ENCODE peak calls at places on chromosomes 1 and 21, in four cellular contexts. G, K, X and P are unnamed samples.

GRCh38 chr1:45044916-45045315 is 32.9 kb downstream of the UROD start:
- DNase-seq in X (no peak), G (no peak), K (no peak), P (no peak)

GRCh38 chr1:54229281-54229891 is 29.4 kb downstream of the MRPL37 start:
- DNase-seq in G (no peak), K (peak), X (no peak), P (no peak)

GRCh38 chr21:43300496-43301423 is 126.2 kb downstream of the SIK1 start:
- DNase-seq in X (no peak), G (no peak), K (no peak), P (no peak)

GRCh38 chr1:78658901-78659300 is 9.3 kb downstream of the IFI44 start:
- DNase-seq in K (no peak), X (no peak), G (no peak), P (no peak)

GRCh38 chr21:39022901-39023693 is 160.2 kb downstream of the PSMG1 start:
- DNase-seq in G (no peak), K (peak), X (no peak), P (no peak)

GRCh38 chr1:165539306-165539705 is 4.5 kb upstream of the LRRC52 start:
- DNase-seq in K (no peak), X (no peak), G (no peak), P (no peak)

GRCh38 chr21:23853796-23854379 is 1753.4 kb downstream of the MRPL39 start:
- DNase-seq in X (no peak), K (peak), G (no peak), P (peak)

GRCh38 chr1:196385109-196385508 is 223.1 kb downstream of the KCNT2 start:
- DNase-seq in G (no peak), K (no peak), X (no peak), P (no peak)

GRCh38 chr1:185960377-185961151 is 226.4 kb downstream of the HMCN1 start:
- DNase-seq in X (no peak), G (no peak), K (no peak), P (no peak)

GRCh38 chr1:54361342-54361741 is 44.9 kb downstream of the SSBP3 start:
- DNase-seq in K (peak), X (no peak), G (no peak), P (no peak)

GRCh38 chr1:19443321-19443720 is 42.0 kb downstream of the CAPZB start:
- DNase-seq in G (no peak), K (no peak), X (no peak), P (no peak)

GRCh38 chr1:19438552-19439196 is 46.7 kb downstream of the CAPZB start:
- DNase-seq in K (no peak), X (no peak), G (no peak), P (no peak)

GRCh38 chr1:19439464-19440171 is 45.7 kb downstream of the CAPZB start:
- DNase-seq in K (peak), G (no peak), X (no peak), P (no peak)

GRCh38 chr1:19442150-19443096 is 42.9 kb downstream of the CAPZB start:
- DNase-seq in K (no peak), X (no peak), G (no peak), P (no peak)

GRCh38 chr1:19441048-19441447 is 44.3 kb downstream of the CAPZB start:
- DNase-seq in G (no peak), K (no peak), X (no peak), P (no peak)
- TF ChIP-seq POLR2AphosphoS5 in G (no peak), K (no peak), X (no peak), P (no peak)

DNA sequence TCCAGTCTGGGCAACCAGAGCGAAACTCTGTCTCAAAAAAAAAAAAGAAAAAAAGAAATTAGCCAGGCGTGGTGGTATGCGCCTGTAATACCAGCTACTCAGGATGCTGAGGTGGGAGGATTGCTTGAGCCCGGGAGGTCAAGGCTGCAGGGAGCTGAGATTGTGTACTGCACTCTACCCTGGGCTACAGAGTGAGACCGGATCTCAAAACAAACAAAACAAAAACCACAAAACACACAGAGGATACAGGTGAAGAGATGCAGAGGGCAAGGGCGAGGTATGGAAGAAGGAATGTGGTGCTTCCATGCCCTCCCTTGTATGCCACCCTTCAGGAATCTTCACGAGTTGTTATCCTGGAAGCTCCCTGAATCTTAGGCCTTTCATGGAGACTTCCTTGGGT is 68.5 kb downstream of the NDUFS5 start:
- DNase-seq in G (no peak), X (no peak), K (no peak), P (no peak)
- TF ChIP-seq SPI1 in G (no peak), X (no peak), K (no peak), P (no peak)

DNA sequence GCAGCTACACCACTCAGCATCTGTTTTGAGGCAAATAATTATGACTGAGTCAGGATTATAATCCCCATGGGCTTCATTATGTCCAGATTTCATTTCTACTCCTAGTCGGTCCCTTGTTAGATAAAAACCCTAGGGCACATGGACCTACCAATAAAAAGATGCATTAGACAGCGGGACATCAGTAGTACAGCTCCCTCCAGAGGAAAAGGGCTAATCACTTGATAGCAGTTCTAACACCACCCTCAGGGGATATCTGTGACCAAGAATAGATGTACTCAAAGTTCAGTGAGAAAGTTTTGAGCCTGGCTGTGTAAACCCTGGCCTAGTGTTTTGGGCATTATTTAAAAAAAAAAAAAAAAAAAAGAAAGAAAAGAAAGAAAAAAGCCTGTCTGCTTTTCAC is 10.0 kb downstream of the GJA8 start:
- DNase-seq in X (no peak), K (no peak), G (no peak), P (no peak)
- TF ChIP-seq POLR2AphosphoS5 in X (no peak), K (no peak), G (no peak), P (no peak)

GRCh38 chr21:15289896-15290841 is 225.4 kb upstream of the NRIP1 start:
- DNase-seq in G (no peak), X (no peak), K (peak), P (no peak)

GRCh38 chr21:15293251-15293650 is 228.5 kb upstream of the NRIP1 start:
- DNase-seq in K (peak), X (no peak), G (no peak), P (no peak)

GRCh38 chr21:15289246-15289645 is 224.4 kb upstream of the NRIP1 start:
- DNase-seq in G (no peak), K (no peak), X (no peak), P (no peak)

GRCh38 chr21:15295875-15296274 is 231.1 kb upstream of the NRIP1 start:
- DNase-seq in G (no peak), X (no peak), K (no peak), P (no peak)

GRCh38 chr21:15291621-15292266 is 226.9 kb upstream of the NRIP1 start:
- DNase-seq in X (no peak), G (no peak), K (no peak), P (no peak)
- TF ChIP-seq SPI1 in X (no peak), G (no peak), K (no peak), P (no peak)

GRCh38 chr21:10639123-10639522 is 117.7 kb downstream of the TPTE start:
- DNase-seq in X (no peak), G (no peak), K (no peak), P (no peak)
- TF ChIP-seq POLR2AphosphoS5 in X (no peak), G (no peak), K (no peak), P (no peak)

DNA sequence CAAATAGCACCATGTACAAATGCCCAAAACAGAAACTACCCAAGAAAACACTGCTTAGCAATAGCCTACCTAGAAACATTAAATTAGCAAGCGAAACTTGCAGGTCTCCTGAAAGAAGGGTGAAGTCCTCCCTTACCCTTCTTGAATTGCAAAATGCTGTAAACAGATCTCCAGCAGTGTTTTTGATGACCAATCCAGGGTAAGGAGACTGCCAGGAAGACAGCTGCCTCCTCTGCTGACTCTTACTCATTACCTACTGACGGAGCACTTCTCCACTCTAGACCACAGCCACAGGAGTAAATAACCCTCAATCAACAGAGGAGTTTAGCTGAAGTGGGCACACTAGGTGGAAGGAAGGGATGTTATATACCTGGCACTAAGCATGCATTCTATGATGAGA is 32.2 kb upstream of the GADD45A start:
- DNase-seq in X (no peak), K (peak), G (no peak), P (no peak)
- TF ChIP-seq SPI1 in X (no peak), K (no peak), G (no peak), P (no peak)

GRCh38 chr1:3068400-3069361 is at the start of gene PRDM16:
- DNase-seq in K (no peak), X (no peak), G (no peak), P (no peak)
- TF ChIP-seq POLR2AphosphoS5 in K (no peak), X (no peak), G (no peak), P (no peak)

GRCh38 chr1:239719642-239720258 is 333.4 kb downstream of the CHRM3 start:
- DNase-seq in X (no peak), K (no peak), G (peak), P (no peak)

GRCh38 chr1:239717097-239718051 is 331.0 kb downstream of the CHRM3 start:
- DNase-seq in X (no peak), G (no peak), K (no peak), P (no peak)

GRCh38 chr1:239722080-239722479 is 335.7 kb downstream of the CHRM3 start:
- DNase-seq in G (no peak), X (no peak), K (no peak), P (no peak)

GRCh38 chr1:239718571-239718970 is 332.2 kb downstream of the CHRM3 start:
- DNase-seq in K (no peak), X (no peak), G (no peak), P (no peak)

DNA sequence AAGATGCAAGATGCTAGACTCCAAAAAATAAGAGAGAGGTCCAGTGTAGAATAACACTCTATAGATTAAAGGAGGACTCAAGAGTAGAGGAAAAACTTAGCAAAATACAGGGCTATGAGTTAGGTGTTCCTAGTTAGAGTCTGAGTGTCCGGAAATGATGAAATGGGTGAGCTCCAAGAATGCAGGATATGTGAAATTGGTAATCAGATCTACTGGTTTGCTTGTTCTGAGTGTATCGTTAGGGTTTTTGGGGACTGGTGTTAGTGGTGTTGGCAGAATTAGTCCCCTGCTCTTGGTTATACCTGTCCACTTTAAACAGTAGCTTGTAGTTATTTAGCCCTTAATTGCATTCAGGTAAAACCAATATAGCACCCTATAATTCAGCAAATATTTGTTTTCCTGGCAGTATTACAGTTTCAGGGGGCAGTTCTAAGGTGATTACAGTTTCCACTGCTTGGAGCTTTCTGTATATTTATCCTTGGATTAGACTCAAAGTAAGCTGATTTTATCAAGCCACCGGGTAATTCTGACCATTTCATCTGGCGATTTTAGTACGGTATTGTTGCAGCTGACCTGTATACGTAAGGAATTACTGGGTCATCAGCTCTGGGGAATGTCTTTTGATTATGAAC is 332.7 kb downstream of the CHRM3 start:
- DNase-seq in X (no peak), G (no peak), K (no peak), P (no peak)
- TF ChIP-seq SPI1 in X (no peak), G (no peak), K (no peak), P (no peak)

GRCh38 chr1:16173447-16174260 is 17.8 kb upstream of the EPHA2 start:
- DNase-seq in G (peak), K (no peak), X (no peak), P (no peak)
- TF ChIP-seq POLR2AphosphoS5 in G (no peak), K (no peak), X (no peak), P (no peak)

GRCh38 chr1:21294266-21295058 is 4.2 kb upstream of the ECE1 start:
- DNase-seq in G (peak), X (peak), K (no peak), P (peak)
- TF ChIP-seq SPI1 in G (peak), X (peak), K (no peak), P (peak)